ENCODE peak calls at places on chromosomes 13 and 19, in six cellular contexts. One of them, this sample, is unnamed.

GRCh38 chr19:24065865-24066604 is 21.0 kb upstream of the ZNF254 start:
- DNase-seq in pancreas: no peak
- DNase-seq in brain microvascular endothelial cell: no peak
- DNase-seq in choroid plexus epithelial cell: no peak
- DNase-seq in AG04450: no peak
- DNase-seq in cardiac fibroblast: no peak
- DNase-seq in this sample: no peak

GRCh38 chr13:113785051-113786010 is 26.3 kb downstream of the TMEM255B start:
- DNase-seq in pancreas: no peak
- DNase-seq in brain microvascular endothelial cell: peak; percentile 24
- DNase-seq in choroid plexus epithelial cell: peak; percentile 53
- DNase-seq in AG04450: peak; percentile 27
- DNase-seq in cardiac fibroblast: peak; percentile 86
- DNase-seq in this sample: peak; percentile 48

GRCh38 chr19:42066075-42066754 is 3.8 kb downstream of the GRIK5 start:
- DNase-seq in pancreas: no peak
- DNase-seq in brain microvascular endothelial cell: peak; percentile 16
- DNase-seq in choroid plexus epithelial cell: peak; percentile 37
- DNase-seq in AG04450: no peak
- DNase-seq in cardiac fibroblast: peak; percentile 27
- DNase-seq in this sample: peak; percentile 7

GRCh38 chr13:103935117-103935516 is 868.9 kb upstream of the SLC10A2 start:
- DNase-seq in pancreas: no peak
- DNase-seq in brain microvascular endothelial cell: no peak
- DNase-seq in choroid plexus epithelial cell: no peak
- DNase-seq in AG04450: no peak
- DNase-seq in cardiac fibroblast: no peak
- DNase-seq in this sample: no peak

GRCh38 chr13:22690756-22691155 is 490.0 kb upstream of the SGCG start:
- DNase-seq in pancreas: no peak
- DNase-seq in brain microvascular endothelial cell: no peak
- DNase-seq in choroid plexus epithelial cell: no peak
- DNase-seq in AG04450: no peak
- DNase-seq in cardiac fibroblast: no peak
- DNase-seq in this sample: no peak

GRCh38 chr13:43307921-43308433 is 284.6 kb downstream of the DNAJC15 start:
- DNase-seq in pancreas: peak; percentile 76
- DNase-seq in brain microvascular endothelial cell: peak; percentile 93
- DNase-seq in choroid plexus epithelial cell: peak; percentile 95
- DNase-seq in AG04450: peak; percentile 59
- DNase-seq in cardiac fibroblast: peak; percentile 93
- DNase-seq in this sample: peak; percentile 80

GRCh38 chr19:5632241-5632612 is 9.3 kb downstream of the SAFB start:
- DNase-seq in pancreas: no peak
- DNase-seq in brain microvascular endothelial cell: no peak
- DNase-seq in choroid plexus epithelial cell: no peak
- DNase-seq in AG04450: no peak
- DNase-seq in cardiac fibroblast: no peak
- DNase-seq in this sample: no peak

GRCh38 chr19:4369109-4369887 is 25.9 kb downstream of the MPND start:
- DNase-seq in pancreas: no peak
- DNase-seq in brain microvascular endothelial cell: no peak
- DNase-seq in choroid plexus epithelial cell: no peak
- DNase-seq in AG04450: no peak
- DNase-seq in cardiac fibroblast: no peak
- DNase-seq in this sample: peak; percentile 55

GRCh38 chr13:32309812-32310706 is 5.1 kb downstream of the ZAR1L start:
- DNase-seq in pancreas: no peak
- DNase-seq in brain microvascular endothelial cell: peak; percentile 43
- DNase-seq in choroid plexus epithelial cell: peak; percentile 85
- DNase-seq in AG04450: peak; percentile 41
- DNase-seq in cardiac fibroblast: peak; percentile 82
- DNase-seq in this sample: peak; percentile 85

GRCh38 chr13:109180905-109181425 is 551.6 kb downstream of the MYO16 start:
- DNase-seq in pancreas: no peak
- DNase-seq in brain microvascular endothelial cell: peak; percentile 86
- DNase-seq in choroid plexus epithelial cell: peak; percentile 98
- DNase-seq in AG04450: peak; percentile 70
- DNase-seq in cardiac fibroblast: peak; percentile 85
- DNase-seq in this sample: peak; percentile 47

GRCh38 chr13:66210677-66211076 is 1019.5 kb downstream of the PCDH9 start:
- DNase-seq in pancreas: no peak
- DNase-seq in brain microvascular endothelial cell: peak; percentile 87
- DNase-seq in choroid plexus epithelial cell: peak; percentile 95
- DNase-seq in AG04450: peak; percentile 50
- DNase-seq in cardiac fibroblast: peak; percentile 94
- DNase-seq in this sample: peak; percentile 92

GRCh38 chr19:5017235-5017634 is 48.3 kb downstream of the KDM4B start:
- DNase-seq in pancreas: no peak
- DNase-seq in brain microvascular endothelial cell: no peak
- DNase-seq in choroid plexus epithelial cell: peak; percentile 43
- DNase-seq in AG04450: no peak
- DNase-seq in cardiac fibroblast: peak; percentile 38
- DNase-seq in this sample: no peak

GRCh38 chr13:33057019-33057785 is 41.0 kb downstream of the KL start:
- DNase-seq in pancreas: no peak
- DNase-seq in brain microvascular endothelial cell: peak; percentile 23
- DNase-seq in choroid plexus epithelial cell: peak; percentile 55
- DNase-seq in AG04450: no peak
- DNase-seq in cardiac fibroblast: peak; percentile 38
- DNase-seq in this sample: peak; percentile 62

GRCh38 chr19:52992109-52993004 is 21.4 kb upstream of the ERVV-1 start:
- DNase-seq in pancreas: peak; percentile 59
- DNase-seq in brain microvascular endothelial cell: peak; percentile 1
- DNase-seq in choroid plexus epithelial cell: peak; percentile 19
- DNase-seq in AG04450: no peak
- DNase-seq in cardiac fibroblast: peak; percentile 7
- DNase-seq in this sample: peak; percentile 5

GRCh38 chr19:33510728-33511255 is 10.8 kb downstream of the PEPD start:
- DNase-seq in pancreas: no peak
- DNase-seq in brain microvascular endothelial cell: no peak
- DNase-seq in choroid plexus epithelial cell: no peak
- DNase-seq in AG04450: no peak
- DNase-seq in cardiac fibroblast: no peak
- DNase-seq in this sample: no peak

GRCh38 chr13:18739310-18739709 is 442.3 kb downstream of the TUBA3C start:
- DNase-seq in pancreas: no peak
- DNase-seq in brain microvascular endothelial cell: no peak
- DNase-seq in choroid plexus epithelial cell: no peak
- DNase-seq in AG04450: no peak
- DNase-seq in cardiac fibroblast: no peak
- DNase-seq in this sample: no peak

GRCh38 chr13:44206429-44206828 is 167.2 kb upstream of the SERP2 start:
- DNase-seq in pancreas: no peak
- DNase-seq in brain microvascular endothelial cell: no peak
- DNase-seq in choroid plexus epithelial cell: no peak
- DNase-seq in AG04450: no peak
- DNase-seq in cardiac fibroblast: no peak
- DNase-seq in this sample: no peak

GRCh38 chr19:3013261-3013725 is 15.8 kb downstream of the TLE2 start:
- DNase-seq in pancreas: no peak
- DNase-seq in brain microvascular endothelial cell: no peak
- DNase-seq in choroid plexus epithelial cell: no peak
- DNase-seq in AG04450: no peak
- DNase-seq in cardiac fibroblast: no peak
- DNase-seq in this sample: no peak

GRCh38 chr19:55258476-55258827 is 365 bp downstream of the PPP6R1 start:
- DNase-seq in pancreas: peak; percentile 72
- DNase-seq in brain microvascular endothelial cell: no peak
- DNase-seq in choroid plexus epithelial cell: no peak
- DNase-seq in AG04450: no peak
- DNase-seq in cardiac fibroblast: no peak
- DNase-seq in this sample: no peak

GRCh38 chr19:18612772-18613588 is at the start of gene TMEM59L:
- DNase-seq in pancreas: no peak
- DNase-seq in brain microvascular endothelial cell: no peak
- DNase-seq in choroid plexus epithelial cell: no peak
- DNase-seq in AG04450: no peak
- DNase-seq in cardiac fibroblast: no peak
- DNase-seq in this sample: no peak

GRCh38 chr19:16678498-16678897 is 17.6 kb downstream of the TMEM38A start:
- DNase-seq in pancreas: no peak
- DNase-seq in brain microvascular endothelial cell: no peak
- DNase-seq in choroid plexus epithelial cell: no peak
- DNase-seq in AG04450: no peak
- DNase-seq in cardiac fibroblast: peak; percentile 7
- DNase-seq in this sample: no peak

GRCh38 chr19:32309711-32310390 is 35.6 kb upstream of the ZNF507 start:
- DNase-seq in pancreas: no peak
- DNase-seq in brain microvascular endothelial cell: no peak
- DNase-seq in choroid plexus epithelial cell: no peak
- DNase-seq in AG04450: no peak
- DNase-seq in cardiac fibroblast: no peak
- DNase-seq in this sample: no peak

GRCh38 chr19:290539-291521 is at the start of gene PLPP2:
- DNase-seq in pancreas: peak; percentile 80
- DNase-seq in brain microvascular endothelial cell: no peak
- DNase-seq in choroid plexus epithelial cell: peak; percentile 17
- DNase-seq in AG04450: no peak
- DNase-seq in cardiac fibroblast: no peak
- DNase-seq in this sample: peak; percentile 17
- H3K4me3 ChIP-seq in pancreas: peak within 1 kb of the TSS; percentile 52
- H3K4me3 ChIP-seq in brain microvascular endothelial cell: peak within 1 kb of the TSS; percentile 54
- H3K4me3 ChIP-seq in choroid plexus epithelial cell: peak within 1 kb of the TSS; percentile 57
- H3K4me3 ChIP-seq in AG04450: peak within 1 kb of the TSS; percentile 59
- H3K4me3 ChIP-seq in cardiac fibroblast: peak within 1 kb of the TSS; percentile 33
- H3K4me3 ChIP-seq in this sample: peak within 1 kb of the TSS; percentile 69

DNA sequence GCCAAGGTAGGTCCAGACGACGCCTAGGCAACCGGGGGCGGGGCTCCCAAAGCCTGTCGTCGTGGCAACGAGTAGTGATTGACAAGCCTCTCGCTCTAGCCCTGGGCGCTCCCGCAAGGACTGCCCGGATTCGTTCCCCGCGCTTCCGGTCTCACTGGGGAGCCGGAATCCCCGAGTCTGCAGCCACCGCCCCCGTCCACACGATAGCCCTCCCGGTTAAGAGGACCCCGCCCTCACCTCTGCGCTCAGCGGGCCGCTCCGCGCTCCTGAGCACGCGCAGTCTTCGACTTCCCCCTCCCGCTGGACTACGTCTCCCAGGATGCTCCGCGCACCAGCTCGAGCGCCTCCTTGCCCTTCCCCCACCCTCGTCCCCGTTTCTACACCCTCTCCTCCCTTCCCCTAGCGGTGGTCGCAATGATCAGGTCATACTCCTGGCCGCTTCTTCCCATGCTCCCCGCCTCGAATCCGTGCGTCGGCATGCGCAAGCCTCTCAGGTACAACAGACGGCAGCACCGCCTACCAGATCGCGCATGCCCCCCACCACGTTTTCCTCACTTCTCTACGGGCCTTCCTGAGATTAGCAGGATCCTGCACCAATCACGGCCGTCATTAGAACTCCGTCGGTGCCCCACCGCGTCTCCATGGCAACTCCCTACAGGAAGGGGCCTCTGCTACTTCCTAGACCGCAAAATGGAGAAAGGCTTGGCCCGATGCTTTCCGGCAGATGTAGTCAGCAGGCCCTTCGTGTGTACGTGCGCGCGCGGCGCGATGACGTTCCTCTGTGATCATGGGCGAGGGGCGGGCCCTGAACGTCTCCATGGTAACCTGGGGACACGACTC is at the start of gene MZF1:
- DNase-seq in pancreas: peak; percentile 96
- DNase-seq in brain microvascular endothelial cell: peak; percentile 100
- DNase-seq in choroid plexus epithelial cell: peak; percentile 100
- DNase-seq in AG04450: peak; percentile 100
- DNase-seq in cardiac fibroblast: peak; percentile 100
- DNase-seq in this sample: peak; percentile 100
- TF ChIP-seq CTCF in pancreas: no peak
- TF ChIP-seq CTCF in brain microvascular endothelial cell: peak; percentile 23
- TF ChIP-seq CTCF in choroid plexus epithelial cell: peak; percentile 19
- TF ChIP-seq CTCF in AG04450: peak; percentile 25
- TF ChIP-seq CTCF in cardiac fibroblast: peak; percentile 17
- TF ChIP-seq CTCF in this sample: peak; percentile 32

DNA sequence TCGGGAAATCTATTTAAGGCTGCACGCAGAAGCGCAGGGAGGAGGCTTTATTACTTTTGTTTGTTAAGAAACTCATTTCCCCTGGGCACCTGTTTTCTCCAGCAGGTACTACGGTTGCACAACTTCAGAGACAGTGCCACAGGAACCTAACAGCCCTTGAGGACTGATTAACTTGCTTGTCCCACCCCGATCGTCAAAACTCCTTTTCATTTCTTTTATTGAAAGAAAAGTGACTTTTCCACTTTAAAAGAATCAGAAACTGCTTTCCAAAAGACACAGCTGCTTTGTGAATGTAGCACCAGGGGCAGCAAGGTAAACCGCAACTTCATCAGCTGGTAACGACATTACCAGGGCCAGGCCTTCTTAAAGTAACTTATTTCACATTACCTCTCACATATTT is 1.5 kb downstream of the ANKRD10 start:
- DNase-seq in pancreas: no peak
- DNase-seq in brain microvascular endothelial cell: no peak
- DNase-seq in choroid plexus epithelial cell: peak; percentile 36
- DNase-seq in AG04450: no peak
- DNase-seq in cardiac fibroblast: peak; percentile 17
- DNase-seq in this sample: peak; percentile 23
- H3K4me3 ChIP-seq in pancreas: peak overlapping the region; percentile 89
- H3K4me3 ChIP-seq in brain microvascular endothelial cell: peak overlapping the region; percentile 99
- H3K4me3 ChIP-seq in choroid plexus epithelial cell: peak overlapping the region; percentile 94
- H3K4me3 ChIP-seq in AG04450: peak overlapping the region; percentile 99
- H3K4me3 ChIP-seq in cardiac fibroblast: peak overlapping the region; percentile 99
- H3K4me3 ChIP-seq in this sample: peak overlapping the region; percentile 99

GRCh38 chr13:51829236-51829899 is 15.6 kb downstream of the TMEM272 start:
- DNase-seq in pancreas: no peak
- DNase-seq in brain microvascular endothelial cell: no peak
- DNase-seq in choroid plexus epithelial cell: no peak
- DNase-seq in AG04450: no peak
- DNase-seq in cardiac fibroblast: no peak
- DNase-seq in this sample: no peak
- TF ChIP-seq CTCF in pancreas: no peak
- TF ChIP-seq CTCF in brain microvascular endothelial cell: no peak
- TF ChIP-seq CTCF in choroid plexus epithelial cell: no peak
- TF ChIP-seq CTCF in AG04450: no peak
- TF ChIP-seq CTCF in cardiac fibroblast: no peak
- TF ChIP-seq CTCF in this sample: no peak

DNA sequence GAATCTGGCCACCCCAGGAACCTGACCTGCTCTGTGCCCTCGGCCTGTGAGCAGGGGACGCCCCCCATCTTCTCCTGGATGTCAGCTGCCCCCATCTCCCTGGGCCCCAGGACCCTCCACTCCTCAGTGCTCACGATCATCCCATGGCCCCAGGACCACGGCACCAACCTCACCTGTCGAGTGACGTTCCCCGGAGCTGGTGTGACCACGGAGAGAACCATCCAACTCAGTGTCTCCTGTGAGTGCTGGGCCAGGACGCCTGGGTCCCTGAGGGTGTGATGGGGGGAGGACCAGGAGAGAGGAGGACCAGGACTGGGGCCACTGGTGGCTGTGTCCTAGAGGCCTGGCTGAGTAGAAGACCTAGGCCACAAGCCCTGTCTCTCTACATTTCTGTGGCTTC is 13.0 kb upstream of the CD33 start:
- DNase-seq in pancreas: no peak
- DNase-seq in brain microvascular endothelial cell: no peak
- DNase-seq in choroid plexus epithelial cell: no peak
- DNase-seq in AG04450: no peak
- DNase-seq in cardiac fibroblast: no peak
- DNase-seq in this sample: no peak
- H3K4me3 ChIP-seq in pancreas: no peak overlapping the region
- H3K4me3 ChIP-seq in brain microvascular endothelial cell: no peak overlapping the region
- H3K4me3 ChIP-seq in choroid plexus epithelial cell: no peak overlapping the region
- H3K4me3 ChIP-seq in AG04450: no peak overlapping the region
- H3K4me3 ChIP-seq in cardiac fibroblast: no peak overlapping the region
- H3K4me3 ChIP-seq in this sample: no peak overlapping the region